ENCODE peak calls at places on chromosomes 7 and 10, in six cellular contexts. J is A549, P is Peyer's patch, X is vagina, U is uterus, R is gastrocnemius medialis. N is an unnamed sample.

GRCh38 chr10:8102708-8103401 is 48.4 kb downstream of the GATA3 start:
- DNase-seq in P (no peak), R (no peak), J (no peak), X (no peak), U (no peak), N (peak)

GRCh38 chr7:95547949-95548348 is 48.4 kb downstream of the PDK4 start:
- DNase-seq in X (no peak), P (no peak), U (no peak), J (no peak), R (no peak), N (no peak)

GRCh38 chr10:46520941-46521340 is 35.5 kb downstream of the GPRIN2 start:
- DNase-seq in X (no peak), R (peak), J (no peak), P (peak), U (peak), N (no peak)

GRCh38 chr7:114312649-114313048 is 102.0 kb upstream of the FOXP2 start:
- DNase-seq in P (no peak), X (no peak), U (no peak), R (no peak), J (no peak), N (no peak)

GRCh38 chr7:51077951-51078350 is 238.7 kb downstream of the COBL start:
- DNase-seq in J (no peak), X (no peak), R (no peak), P (no peak), U (no peak), N (no peak)

GRCh38 chr10:92965314-92965713 is 95.3 kb upstream of the CYP26C1 start:
- DNase-seq in P (no peak), R (no peak), U (no peak), X (no peak), J (peak), N (no peak)

GRCh38 chr7:150742286-150742968 is 5.2 kb downstream of the GIMAP5 start:
- DNase-seq in U (no peak), X (peak), P (no peak), R (no peak), J (no peak), N (no peak)

GRCh38 chr7:151381333-151382078 is 28.3 kb downstream of the WDR86 start:
- DNase-seq in U (no peak), P (peak), J (no peak), X (no peak), R (no peak), N (peak)

GRCh38 chr10:43461950-43462349 is 25.0 kb downstream of the ZNF487 start:
- DNase-seq in J (peak), U (peak), X (no peak), R (no peak), P (peak), N (no peak)

GRCh38 chr7:14762552-14762951 is 140.0 kb downstream of the DGKB start:
- DNase-seq in X (no peak), P (no peak), R (no peak), U (no peak), J (no peak), N (no peak)

GRCh38 chr7:140674899-140675701 is 2.4 kb downstream of the ADCK2 start:
- DNase-seq in R (peak), U (no peak), P (peak), J (peak), X (no peak), N (no peak)

GRCh38 chr7:1460757-1461639 is 1.7 kb upstream of the MICALL2 start:
- DNase-seq in P (peak), R (peak), X (no peak), U (peak), J (peak), N (peak)

GRCh38 chr7:1663243-1663642 is 6.8 kb upstream of the ELFN1 start:
- DNase-seq in X (no peak), P (no peak), J (no peak), R (peak), U (no peak), N (peak)

GRCh38 chr10:86547291-86547690 is 25.7 kb upstream of the WAPL start:
- DNase-seq in P (no peak), J (no peak), X (no peak), R (no peak), U (no peak), N (no peak)

GRCh38 chr10:7411671-7412481 is 1.0 kb upstream of the SFMBT2 start:
- DNase-seq in X (no peak), U (no peak), J (no peak), R (peak), P (no peak), N (no peak)

GRCh38 chr7:2478387-2478760 is 2.2 kb upstream of the GRIFIN start:
- DNase-seq in R (peak), J (no peak), U (peak), P (peak), X (no peak), N (peak)

GRCh38 chr10:67976292-67977245 is 92.1 kb downstream of the SIRT1 start:
- DNase-seq in J (no peak), R (peak), U (no peak), X (no peak), P (no peak), N (no peak)

GRCh38 chr10:30565449-30565848 is 64.1 kb downstream of the LYZL2 start:
- DNase-seq in J (no peak), P (no peak), U (no peak), X (no peak), R (no peak), N (no peak)

GRCh38 chr7:67438174-67438837 is 441.7 kb downstream of the TYW1 start:
- DNase-seq in R (no peak), X (no peak), J (no peak), P (no peak), U (no peak), N (no peak)

GRCh38 chr10:127150136-127150535 is 46.3 kb downstream of the INSYN2A start:
- DNase-seq in R (no peak), P (no peak), U (no peak), X (no peak), J (peak), N (no peak)

GRCh38 chr7:39720586-39720985 is 97.2 kb downstream of the RALA start:
- DNase-seq in J (no peak), R (no peak), P (peak), U (no peak), X (no peak), N (no peak)

GRCh38 chr7:54339074-54339473 is 203.1 kb upstream of the VSTM2A start:
- DNase-seq in X (no peak), R (peak), U (no peak), P (no peak), J (no peak), N (no peak)

GRCh38 chr10:113895018-113895417 is 40.6 kb downstream of the NHLRC2 start:
- DNase-seq in R (no peak), P (no peak), U (no peak), J (no peak), X (no peak), N (no peak)

GRCh38 chr7:51278797-51279196 is 37.8 kb downstream of the COBL start:
- DNase-seq in R (peak), J (no peak), P (no peak), U (no peak), X (no peak), N (no peak)

GRCh38 chr7:97418312-97418711 is 300.8 kb downstream of the SDHAF3 start:
- DNase-seq in X (no peak), U (no peak), R (no peak), J (no peak), P (no peak), N (no peak)

GRCh38 chr10:66629976-66630375 is 295.9 kb upstream of the LRRTM3 start:
- DNase-seq in J (no peak), R (no peak), X (no peak), P (no peak), U (no peak), N (no peak)

GRCh38 chr7:141685285-141686035 is 16.5 kb downstream of the DENND11 start:
- DNase-seq in P (no peak), J (no peak), U (no peak), R (peak), X (no peak), N (no peak)

GRCh38 chr7:136136906-136137305 is 159.7 kb upstream of the MTPN start:
- DNase-seq in R (no peak), U (no peak), J (no peak), X (no peak), P (no peak), N (no peak)

GRCh38 chr10:115390607-115391006 is 297.4 kb downstream of the ATRNL1 start:
- DNase-seq in U (no peak), J (no peak), R (no peak), P (no peak), X (no peak), N (no peak)

GRCh38 chr10:122307669-122308486 is 36.8 kb downstream of the BTBD16 start:
- DNase-seq in P (peak), U (peak), X (peak), J (peak), R (peak), N (peak)

GRCh38 chr7:78015574-78016260 is 217.1 kb downstream of the PHTF2 start:
- DNase-seq in X (no peak), P (no peak), J (no peak), R (no peak), U (no peak), N (no peak)

GRCh38 chr7:16399916-16400895 is 21.1 kb downstream of the CRPPA start:
- DNase-seq in P (no peak), J (no peak), X (no peak), U (no peak), R (no peak), N (no peak)

GRCh38 chr7:71278301-71278700 is 146.4 kb downstream of the GALNT17 start:
- DNase-seq in R (no peak), U (no peak), P (no peak), J (no peak), X (no peak), N (peak)

GRCh38 chr7:100966542-100967291 is 2.6 kb upstream of the MUC12 start:
- DNase-seq in U (no peak), P (no peak), X (no peak), R (no peak), J (no peak), N (no peak)

GRCh38 chr7:8261711-8262695 is at the start of gene ICA1:
- DNase-seq in X (no peak), U (peak), J (peak), R (no peak), P (peak), N (peak)

GRCh38 chr7:102260856-102261255 is 25.8 kb upstream of the SH2B2 start:
- DNase-seq in X (no peak), J (no peak), R (no peak), U (no peak), P (no peak), N (no peak)

DNA sequence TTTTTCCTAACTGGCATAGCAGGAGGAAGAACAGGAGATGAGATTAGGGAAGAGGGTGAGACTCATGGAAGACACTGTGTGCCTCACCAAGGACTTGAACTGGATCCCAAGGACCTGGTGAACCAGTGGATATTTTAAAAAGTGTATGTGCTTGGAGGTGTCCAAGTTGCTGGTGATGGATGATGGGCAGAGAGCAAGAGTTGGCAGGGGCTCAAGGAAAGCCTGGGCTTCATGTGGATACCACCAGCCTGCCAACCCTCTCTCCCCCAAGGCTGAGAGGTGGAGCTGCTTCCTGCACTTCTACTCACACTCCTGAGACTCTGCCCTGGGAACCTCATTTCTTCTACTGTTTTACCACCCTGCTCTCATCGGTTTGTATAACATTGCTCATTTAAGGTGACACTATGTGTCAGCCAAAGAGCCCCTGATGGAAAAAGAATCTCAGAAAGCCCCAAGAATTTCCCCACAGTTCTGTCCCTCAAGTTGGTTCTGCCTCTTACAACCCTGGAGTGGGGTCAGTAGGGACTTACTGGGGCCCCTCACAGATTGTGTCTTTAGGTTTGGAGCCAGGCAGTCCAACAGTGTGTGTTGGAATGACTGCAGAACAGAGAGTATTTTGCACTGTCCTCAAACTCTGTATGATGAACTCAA is 56.2 kb upstream of the PDCD4 start:
- DNase-seq in R (no peak), U (no peak), X (no peak), P (no peak), J (no peak), N (no peak)
- TF ChIP-seq POLR2A in R (no peak), U (no peak), X (no peak), P (no peak), J (no peak), N (no peak)

DNA sequence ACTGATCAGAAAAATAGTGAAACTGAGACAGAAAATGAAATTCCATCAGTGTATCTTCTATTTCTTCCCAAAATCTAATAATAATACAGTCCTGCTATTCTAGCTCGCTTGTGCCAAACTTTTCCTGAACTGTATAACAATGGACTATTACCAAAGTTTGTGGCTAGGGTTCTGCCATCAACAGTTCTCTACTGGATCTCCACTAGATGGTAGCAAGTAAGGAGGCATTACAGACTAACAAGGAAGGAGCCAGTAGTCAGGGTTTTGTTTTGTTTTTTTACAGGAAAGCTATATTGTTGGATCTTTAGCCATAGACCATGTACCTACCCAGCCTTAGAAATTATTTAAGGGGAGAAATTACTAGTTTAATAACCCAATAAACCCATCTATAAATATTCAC is 10.8 kb downstream of the MTERF1 start:
- DNase-seq in R (no peak), X (no peak), P (no peak), J (no peak), U (no peak), N (no peak)
- TF ChIP-seq CTCF in R (no peak), X (no peak), P (no peak), J (no peak), U (no peak), N (no peak)

DNA sequence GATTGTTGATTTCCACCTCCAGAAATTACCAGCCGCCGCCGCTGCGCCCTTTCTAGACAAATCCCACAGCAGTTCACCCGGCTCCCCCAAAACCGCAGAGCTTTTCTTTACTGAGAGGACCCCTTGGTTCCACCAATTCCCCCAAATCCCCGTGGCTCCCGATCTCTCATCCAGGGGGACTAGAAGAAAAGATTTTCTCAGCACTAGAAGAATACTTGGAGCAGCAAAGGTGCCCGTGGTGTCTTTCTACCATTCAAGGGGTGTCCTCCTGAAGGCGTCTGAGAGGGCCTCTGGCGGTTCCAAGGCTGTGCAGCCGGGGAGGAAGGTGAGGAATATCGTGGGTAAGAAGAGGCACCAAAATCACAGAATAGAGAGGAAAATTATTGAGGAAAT is 13.5 kb upstream of the HOXA2 start:
- DNase-seq in U (no peak), J (no peak), X (no peak), P (no peak), R (no peak), N (no peak)
- H3K4me3 ChIP-seq in U (no peak), J (peak), X (no peak), P (peak), R (no peak), N (no peak)

GRCh38 chr10:100374137-100374655 is 27.2 kb downstream of the SCD start:
- DNase-seq in X (no peak), U (no peak), J (peak), R (no peak), P (no peak), N (no peak)

GRCh38 chr10:100370976-100371706 is 24.1 kb downstream of the SCD start:
- DNase-seq in P (peak), R (peak), J (peak), X (no peak), U (peak), N (peak)

GRCh38 chr10:100370561-100370975 is 23.5 kb downstream of the SCD start:
- DNase-seq in J (no peak), X (no peak), R (peak), U (no peak), P (no peak), N (no peak)

GRCh38 chr10:100372415-100373297 is 25.6 kb downstream of the SCD start:
- DNase-seq in U (no peak), X (no peak), R (no peak), J (no peak), P (no peak), N (no peak)

GRCh38 chr10:100373298-100374136 is 26.5 kb downstream of the SCD start:
- DNase-seq in R (peak), J (peak), U (peak), X (peak), P (peak), N (peak)
- TF ChIP-seq POLR2A in R (peak), J (peak), U (peak), X (no peak), P (peak), N (no peak)

GRCh38 chr7:157220916-157221569 is 82.3 kb downstream of the UBE3C start:
- DNase-seq in J (no peak), P (no peak), U (no peak), R (no peak), X (no peak), N (no peak)

GRCh38 chr7:157224627-157225026 is 85.9 kb downstream of the UBE3C start:
- DNase-seq in X (no peak), P (no peak), R (no peak), J (no peak), U (no peak), N (no peak)

DNA sequence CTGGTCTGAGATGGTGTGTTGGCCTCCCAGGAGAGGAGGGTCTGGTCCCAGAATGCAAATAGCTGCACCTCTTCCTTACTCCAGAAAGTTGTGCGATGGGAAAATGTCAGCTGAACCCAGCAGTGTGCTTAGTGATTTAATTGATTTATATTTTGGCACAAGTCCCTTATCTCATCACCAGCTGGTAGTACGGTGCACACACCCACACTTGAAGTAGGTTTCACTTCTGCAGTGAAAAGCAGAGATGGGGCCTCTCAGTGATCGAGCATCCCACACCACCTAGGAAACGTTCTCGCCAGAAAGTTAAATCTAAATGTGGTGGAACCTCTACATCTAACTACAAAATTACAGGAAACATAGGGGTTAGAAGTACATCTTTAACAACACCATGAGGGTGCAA is 80.4 kb downstream of the UBE3C start:
- DNase-seq in J (no peak), U (no peak), X (no peak), R (no peak), P (no peak), N (no peak)
- TF ChIP-seq CTCF in J (no peak), U (no peak), X (no peak), R (no peak), P (no peak), N (no peak)

DNA sequence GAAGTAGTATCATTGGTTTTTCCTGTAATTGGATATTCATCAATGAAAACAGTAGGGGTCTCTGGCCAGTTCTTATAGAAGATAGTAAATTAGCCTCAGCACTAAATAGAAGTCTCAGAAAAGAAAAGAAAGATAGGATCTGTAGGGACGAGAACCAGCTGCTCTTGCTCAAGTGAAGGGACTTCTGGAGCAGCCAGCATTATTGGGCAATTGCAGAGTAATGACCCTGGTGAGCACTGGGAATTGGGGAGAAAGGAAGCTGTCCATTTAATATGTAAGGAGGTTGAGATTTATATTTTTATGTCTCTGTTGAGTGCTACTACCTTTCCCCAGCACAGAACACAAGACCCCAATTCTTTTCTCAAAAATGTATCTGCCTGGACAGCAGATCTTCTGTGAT is 61.2 kb upstream of the WNT16 start:
- DNase-seq in X (no peak), R (no peak), P (no peak), U (no peak), J (no peak), N (no peak)
- H3K4me3 ChIP-seq in X (no peak), R (no peak), P (no peak), U (no peak), J (no peak), N (no peak)

N was measured in lower leg skin.